ENCODE peak calls at places on chromosomes 12 and 14, in six cellular contexts. O is T-helper 22 cell; F is cardiac septum; Y is NCI-H1105; D is CD8-positive, alpha-beta T cell; C is right cardiac atrium. X is an unnamed sample.
A peak's percentile ranks its signal among the peaks of the same experiment; 100 is the strongest.

GRCh38 chr12:110304061-110304551 is 23.1 kb downstream of the ATP2A2 start:
- DNase-seq in O (no peak), F (no peak), Y (no peak), D (no peak), C (no peak), X (no peak)

GRCh38 chr14:68282479-68283377 is 463.1 kb downstream of the RAD51B start:
- DNase-seq in O (peak; percentile 30), F (no peak), Y (no peak), D (peak; percentile 66), C (no peak), X (no peak)

GRCh38 chr14:51035611-51036192 is 59.2 kb downstream of the TRIM9 start:
- DNase-seq in O (no peak), F (no peak), Y (no peak), D (no peak), C (no peak), X (no peak)

GRCh38 chr12:54411398-54412241 is 7.4 kb downstream of the ITGA5 start:
- DNase-seq in O (peak; percentile 42), F (peak; percentile 88), Y (no peak), D (peak; percentile 68), C (peak; percentile 85), X (no peak)

GRCh38 chr12:113310489-113310888 is 24.4 kb downstream of the SLC8B1 start:
- DNase-seq in O (no peak), F (no peak), Y (no peak), D (no peak), C (no peak), X (no peak)

GRCh38 chr12:111255261-111255660 is 113.6 kb downstream of the PHETA1 start:
- DNase-seq in O (no peak), F (no peak), Y (no peak), D (no peak), C (no peak), X (no peak)

GRCh38 chr12:132154941-132155770 is 10.9 kb downstream of the NOC4L start:
- DNase-seq in O (no peak), F (no peak), Y (no peak), D (no peak), C (peak; percentile 45), X (no peak)

GRCh38 chr12:100455896-100456295 is 17.8 kb upstream of the NR1H4 start:
- DNase-seq in O (no peak), F (no peak), Y (no peak), D (no peak), C (no peak), X (no peak)

GRCh38 chr12:45409966-45410365 is 194.1 kb downstream of the ANO6 start:
- DNase-seq in O (no peak), F (no peak), Y (no peak), D (no peak), C (peak; percentile 48), X (no peak)

GRCh38 chr14:70858641-70859040 is 48.6 kb upstream of the PCNX1 start:
- DNase-seq in O (no peak), F (no peak), Y (no peak), D (no peak), C (no peak), X (no peak)

GRCh38 chr12:104805186-104805585 is 152.9 kb downstream of the SLC41A2 start:
- DNase-seq in O (no peak), F (no peak), Y (no peak), D (no peak), C (no peak), X (no peak)

GRCh38 chr14:29548948-29549370 is 378.7 kb downstream of the PRKD1 start:
- DNase-seq in O (no peak), F (no peak), Y (peak; percentile 45), D (no peak), C (no peak), X (no peak)

GRCh38 chr14:26199599-26200370 is 398.0 kb downstream of the NOVA1 start:
- DNase-seq in O (no peak), F (no peak), Y (no peak), D (no peak), C (no peak), X (no peak)

X was measured in mesenteric fat pad.